ENCODE peak calls at places on chromosomes 7 and 10, in five cellular contexts. T, O, L, S and W are unnamed samples.

GRCh38 chr10:30540286-30540685 is 89.3 kb downstream of the LYZL2 start:
- DNase-seq in T (no peak), O (no peak), L (no peak), S (no peak), W (no peak)

GRCh38 chr10:118792501-118792900 is 37.7 kb upstream of the CACUL1 start:
- DNase-seq in T (no peak), O (no peak), L (no peak), S (no peak), W (no peak)

GRCh38 chr7:80370587-80370986 is 141.3 kb downstream of the GNAT3 start:
- DNase-seq in T (no peak), O (no peak), L (no peak), S (no peak), W (no peak)

GRCh38 chr7:98166668-98166970 is 44.6 kb upstream of the BHLHA15 start:
- DNase-seq in T (no peak), O (no peak), L (no peak), S (no peak), W (no peak)

GRCh38 chr10:96369890-96370574 is 11.2 kb upstream of the OPALIN start:
- DNase-seq in T (peak; percentile 24), O (no peak), L (no peak), S (no peak), W (no peak)

GRCh38 chr7:22864855-22865606 is 42.4 kb upstream of the TOMM7 start:
- DNase-seq in T (no peak), O (no peak), L (no peak), S (peak; percentile 34), W (no peak)

GRCh38 chr10:24722676-24723385 is 856 bp downstream of the ARHGAP21 start:
- DNase-seq in T (peak; percentile 39), O (no peak), L (no peak), S (peak; percentile 41), W (no peak)

GRCh38 chr7:105098863-105099515 is 85.0 kb downstream of the KMT2E start:
- DNase-seq in T (no peak), O (no peak), L (no peak), S (no peak), W (no peak)

GRCh38 chr7:15305002-15305600 is 256.7 kb downstream of the AGMO start:
- DNase-seq in T (peak; percentile 34), O (no peak), L (peak; percentile 48), S (peak; percentile 33), W (no peak)

GRCh38 chr10:129594811-129595210 is 127.8 kb downstream of the MGMT start:
- DNase-seq in T (no peak), O (no peak), L (no peak), S (no peak), W (no peak)

GRCh38 chr10:30804478-30805055 is 175.0 kb upstream of the LYZL2 start:
- DNase-seq in T (no peak), O (no peak), L (no peak), S (no peak), W (no peak)

GRCh38 chr7:13179011-13179574 is 491.7 kb downstream of the ARL4A start:
- DNase-seq in T (peak; percentile 4), O (no peak), L (no peak), S (peak; percentile 30), W (no peak)

GRCh38 chr7:99955247-99955646 is 20.6 kb downstream of the AZGP1 start:
- DNase-seq in T (no peak), O (no peak), L (no peak), S (no peak), W (no peak)

GRCh38 chr10:117550599-117551321 is 8.2 kb downstream of the EMX2 start:
- DNase-seq in T (no peak), O (no peak), L (no peak), S (no peak), W (no peak)

GRCh38 chr10:3886191-3886590 is 101.2 kb upstream of the KLF6 start:
- DNase-seq in T (peak; percentile 42), O (no peak), L (no peak), S (no peak), W (peak; percentile 63)

GRCh38 chr7:86164827-86165226 is 478.9 kb upstream of the GRM3 start:
- DNase-seq in T (no peak), O (no peak), L (no peak), S (no peak), W (no peak)

GRCh38 chr7:44973610-44974401 is 5.0 kb downstream of the MYO1G start:
- DNase-seq in T (peak; percentile 61), O (no peak), L (no peak), S (peak; percentile 34), W (no peak)

GRCh38 chr10:947881-948280 is 16.4 kb upstream of the LARP4B start:
- DNase-seq in T (no peak), O (no peak), L (no peak), S (no peak), W (no peak)

GRCh38 chr10:98074315-98074911 is 44.0 kb upstream of the CRTAC1 start:
- DNase-seq in T (peak; percentile 41), O (no peak), L (no peak), S (no peak), W (no peak)

GRCh38 chr10:45657033-45657926 is 15.3 kb downstream of the ZFAND4 start:
- DNase-seq in T (no peak), O (no peak), L (no peak), S (no peak), W (no peak)

GRCh38 chr7:1668932-1669485 is 1.1 kb upstream of the ELFN1 start:
- DNase-seq in T (no peak), O (no peak), L (no peak), S (no peak), W (no peak)

GRCh38 chr10:118721005-118721876 is 33.5 kb downstream of the CACUL1 start:
- DNase-seq in T (peak; percentile 44), O (no peak), L (peak; percentile 25), S (peak; percentile 28), W (peak; percentile 73)

GRCh38 chr10:124703778-124704427 is 40.3 kb downstream of the FAM53B start:
- DNase-seq in T (no peak), O (no peak), L (no peak), S (no peak), W (no peak)

GRCh38 chr10:96089670-96090462 is 40.2 kb upstream of the ZNF518A start:
- DNase-seq in T (peak; percentile 95), O (peak; percentile 84), L (peak; percentile 87), S (peak; percentile 93), W (no peak)

GRCh38 chr10:98636921-98637329 is 190.2 kb upstream of the HPS1 start:
- DNase-seq in T (no peak), O (no peak), L (no peak), S (no peak), W (no peak)

GRCh38 chr7:137715546-137715945 is 131.2 kb downstream of the DGKI start:
- DNase-seq in T (no peak), O (no peak), L (no peak), S (no peak), W (no peak)

GRCh38 chr7:137718360-137718759 is 128.4 kb downstream of the DGKI start:
- DNase-seq in T (no peak), O (no peak), L (no peak), S (no peak), W (peak; percentile 49)

GRCh38 chr7:137716061-137716460 is 130.7 kb downstream of the DGKI start:
- DNase-seq in T (no peak), O (no peak), L (no peak), S (no peak), W (no peak)

GRCh38 chr7:137717045-137717444 is 129.7 kb downstream of the DGKI start:
- DNase-seq in T (no peak), O (no peak), L (no peak), S (no peak), W (no peak)

GRCh38 chr7:137717811-137718271 is 128.9 kb downstream of the DGKI start:
- DNase-seq in T (peak; percentile 19), O (peak; percentile 3), L (peak; percentile 84), S (no peak), W (peak; percentile 25)
- TF ChIP-seq SUZ12 in T (no peak), O (no peak), L (no peak), S (no peak), W (no peak)

DNA sequence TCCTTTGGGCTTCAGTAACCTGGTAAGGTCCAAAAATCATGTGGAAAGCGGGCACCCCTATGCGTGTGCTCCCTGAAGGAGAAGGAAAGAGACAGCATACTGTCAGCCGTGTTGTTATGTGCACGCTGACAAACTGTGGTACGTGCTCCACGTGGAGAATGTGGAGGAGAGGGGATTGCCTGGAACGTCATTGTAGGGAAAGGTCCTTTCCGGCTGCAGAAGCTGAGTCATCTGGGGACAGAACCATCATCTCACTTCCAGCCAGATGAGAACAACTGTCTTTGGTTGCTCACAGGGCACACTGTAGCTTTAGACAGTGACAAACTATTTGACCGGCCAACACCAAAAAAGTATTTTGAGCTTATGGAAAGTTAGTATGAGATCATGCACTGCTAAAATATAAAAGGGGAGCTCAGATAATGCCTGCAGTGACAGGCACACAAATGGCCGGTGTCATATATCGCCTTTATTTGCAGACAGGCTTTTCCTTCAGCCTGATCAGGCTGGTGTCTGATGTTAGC is 38.8 kb upstream of the GRB10 start:
- DNase-seq in T (peak; percentile 43), O (no peak), L (no peak), S (peak; percentile 56), W (no peak)
- TF ChIP-seq SUZ12 in T (no peak), O (no peak), L (no peak), S (no peak), W (no peak)

DNA sequence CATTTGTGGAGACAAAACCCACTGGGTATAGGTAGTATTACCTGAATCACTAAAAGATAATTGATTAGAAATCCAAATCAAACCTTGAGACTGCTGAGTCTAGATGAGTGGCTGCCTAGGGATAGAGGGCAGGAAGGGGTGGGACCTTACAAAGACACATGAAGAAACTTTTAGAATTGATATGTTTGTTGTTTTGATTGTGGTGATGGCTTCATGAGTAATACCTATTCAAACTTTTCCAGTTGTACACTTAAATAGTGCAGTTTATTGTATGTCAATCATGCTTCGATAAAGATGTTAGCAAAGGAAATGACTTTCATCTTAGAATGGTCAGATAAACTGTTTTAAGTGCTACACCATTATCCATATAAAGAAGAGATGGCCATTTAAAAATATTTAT is 188.7 kb upstream of the KAT6B start:
- DNase-seq in T (no peak), O (no peak), L (no peak), S (no peak), W (no peak)
- TF ChIP-seq SUZ12 in T (no peak), O (no peak), L (no peak), S (no peak), W (no peak)

DNA sequence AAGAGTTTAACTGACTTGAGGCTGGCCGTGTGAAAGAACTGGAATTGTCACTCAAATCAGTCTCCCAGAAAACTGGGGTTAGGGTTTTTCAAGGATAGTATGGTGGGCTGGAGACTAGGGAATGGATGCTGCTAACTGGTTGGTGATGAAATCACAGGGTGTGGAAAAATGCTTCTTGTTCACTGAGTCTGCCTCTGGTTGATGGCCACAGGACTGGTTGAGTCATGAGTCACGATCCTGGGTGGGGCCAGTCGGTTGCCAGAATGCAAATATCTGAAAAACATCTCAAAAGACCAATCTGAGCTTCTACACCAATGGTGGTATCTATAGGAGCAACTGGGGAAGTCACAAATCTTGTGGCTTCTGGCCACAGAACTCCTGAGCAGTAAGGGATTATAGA is 16.3 kb upstream of the BAMBI start:
- DNase-seq in T (no peak), O (no peak), L (no peak), S (no peak), W (no peak)
- TF ChIP-seq SUZ12 in T (no peak), O (no peak), L (no peak), S (no peak), W (no peak)

GRCh38 chr10:69438531-69439349 is 12.5 kb upstream of the TSPAN15 start:
- DNase-seq in T (no peak), O (no peak), L (no peak), S (no peak), W (no peak)
- TF ChIP-seq SUZ12 in T (no peak), O (no peak), L (no peak), S (no peak), W (no peak)

GRCh38 chr7:117673367-117673766 is 193.5 kb downstream of the CFTR start:
- DNase-seq in T (no peak), O (no peak), L (no peak), S (no peak), W (peak; percentile 39)
- TF ChIP-seq SUZ12 in T (no peak), O (no peak), L (no peak), S (no peak), W (no peak)